ENCODE peak calls at places on chromosomes 12 and 14, in ten cellular contexts. J is stimulated activated CD8-positive, alpha-beta memory T cell treated with anti-CD3 and anti-CD28 coated beads, Interleukin-15, amount 100 ng/mL, for 24 hours; T is GF-D8; Y is NCI-H774; A is kidney tubule cell; X is NCI-H69; R is NCI-H2107; C is esophagus squamous epithelium; V is mesendoderm; P is G401. G is an unnamed sample.

GRCh38 chr14:30223385-30223785 is 295.7 kb upstream of the PRKD1 start:
- DNase-seq in X (peak; percentile 98), T (no peak), P (no peak), J (no peak), Y (peak; percentile 83), V (peak; percentile 54), C (no peak), R (peak; percentile 14), A (peak; percentile 97), G (no peak)

GRCh38 chr14:29953501-29953900 is 25.9 kb upstream of the PRKD1 start:
- DNase-seq in X (no peak), Y (no peak), R (no peak), J (no peak), V (no peak), A (no peak), T (no peak), P (no peak), C (no peak), G (no peak)

GRCh38 chr14:42222924-42223471 is 616.3 kb downstream of the LRFN5 start:
- DNase-seq in Y (peak; percentile 54), C (no peak), T (no peak), X (peak; percentile 86), A (peak; percentile 65), P (peak; percentile 27), J (no peak), R (peak; percentile 86), V (no peak), G (no peak)

GRCh38 chr12:21731144-21731543 is 43.4 kb downstream of the KCNJ8 start:
- DNase-seq in X (no peak), V (no peak), A (no peak), C (no peak), J (no peak), R (no peak), Y (no peak), P (no peak), T (no peak), G (no peak)

GRCh38 chr14:101027966-101028365 is 124.4 kb upstream of the RTL1 start:
- DNase-seq in T (no peak), Y (no peak), X (no peak), C (no peak), A (no peak), R (no peak), J (no peak), V (no peak), P (no peak), G (no peak)

GRCh38 chr12:126362964-126363363 is 1297.7 kb downstream of the AACS start:
- DNase-seq in P (no peak), C (no peak), Y (no peak), A (no peak), T (no peak), V (peak; percentile 65), R (no peak), X (peak; percentile 6), J (no peak), G (no peak)

GRCh38 chr14:22289570-22289969 is 299.5 kb downstream of the DAD1 start:
- DNase-seq in A (peak; percentile 72), X (no peak), R (no peak), C (no peak), T (no peak), V (peak; percentile 75), P (no peak), Y (no peak), J (no peak), G (no peak)

GRCh38 chr12:131105736-131106356 is 152.1 kb downstream of the ADGRD1 start:
- DNase-seq in A (no peak), J (no peak), C (no peak), R (no peak), P (no peak), Y (no peak), V (no peak), X (no peak), T (no peak), G (peak; percentile 28)

GRCh38 chr12:124740691-124741137 is 123.0 kb downstream of the SCARB1 start:
- DNase-seq in P (no peak), A (peak; percentile 65), T (peak; percentile 17), X (no peak), Y (no peak), J (no peak), R (no peak), V (peak; percentile 65), C (no peak), G (no peak)

GRCh38 chr14:81153187-81153586 is 67.6 kb downstream of the GTF2A1 start:
- DNase-seq in C (no peak), J (no peak), R (no peak), A (no peak), T (no peak), P (no peak), X (no peak), V (no peak), Y (no peak), G (no peak)

GRCh38 chr12:100919116-100919515 is 124.5 kb downstream of the ANO4 start:
- DNase-seq in A (no peak), T (no peak), R (no peak), V (no peak), J (no peak), X (no peak), P (no peak), Y (no peak), C (no peak), G (no peak)

GRCh38 chr12:2641209-2641608 is 153.6 kb upstream of the FKBP4 start:
- DNase-seq in P (no peak), V (peak; percentile 82), R (no peak), X (peak; percentile 83), A (peak; percentile 49), J (no peak), Y (no peak), C (no peak), T (no peak), G (no peak)

GRCh38 chr12:124761876-124762275 is 101.8 kb downstream of the SCARB1 start:
- DNase-seq in C (no peak), P (no peak), R (no peak), X (peak; percentile 79), A (no peak), Y (no peak), V (no peak), T (no peak), J (no peak), G (no peak)

GRCh38 chr14:50040401-50040775 is 76.0 kb downstream of the VCPKMT start:
- DNase-seq in V (peak; percentile 55), T (peak; percentile 38), R (no peak), Y (no peak), A (peak; percentile 89), P (no peak), C (no peak), X (peak; percentile 27), J (no peak), G (peak; percentile 31)

GRCh38 chr14:68886109-68886434 is 93.0 kb downstream of the ACTN1 start:
- DNase-seq in Y (no peak), R (no peak), T (no peak), P (no peak), X (peak; percentile 90), A (no peak), J (no peak), C (no peak), V (peak; percentile 36), G (no peak)

GRCh38 chr12:102372112-102372511 is 108.3 kb downstream of the IGF1 start:
- DNase-seq in R (no peak), J (no peak), X (no peak), C (no peak), P (no peak), T (no peak), V (no peak), A (no peak), Y (no peak), G (no peak)

GRCh38 chr14:60651936-60652673 is 2.8 kb upstream of the SIX1 start:
- DNase-seq in V (peak; percentile 40), R (peak; percentile 55), C (no peak), J (no peak), Y (no peak), T (no peak), A (peak; percentile 30), P (no peak), X (peak; percentile 87), G (no peak)

GRCh38 chr12:101018540-101018939 is 191.5 kb downstream of the SLC5A8 start:
- DNase-seq in V (peak; percentile 96), Y (no peak), A (peak; percentile 99), T (no peak), C (no peak), J (no peak), X (no peak), R (no peak), P (no peak), G (no peak)

GRCh38 chr12:107225626-107226025 is 132.3 kb upstream of the CRY1 start:
- DNase-seq in X (no peak), R (no peak), C (no peak), P (no peak), T (no peak), V (peak; percentile 77), A (peak; percentile 44), Y (no peak), J (no peak), G (no peak)

G was measured in activated T-helper 2 cell treated with anti-CD3 and anti-CD28 coated beads, Interferon-gamma antibody, Interleukin-2, Interleukin-4, amounts not matched to agents 10 μg/mL and 5 μg/mL and 100 μg/mL, durations not matched to agents 14 hours and 24 hours and 36 hours.